ENCODE peak calls at places on chromosomes 6 and 20, in five cellular contexts. H is omental fat pad, C is GM12891, G is NCI-H187 treated with DMSO at 0.1 percent for 48 hours, S is A673. B is an unnamed sample.

GRCh38 chr6:144744720-144745119 is 459.6 kb downstream of the UTRN start:
- DNase-seq in H (no peak), C (no peak), G (no peak), S (no peak), B (no peak)

GRCh38 chr6:57069920-57070331 is 20.1 kb upstream of the ZNF451 start:
- DNase-seq in H (no peak), C (no peak), G (no peak), S (no peak), B (no peak)

GRCh38 chr20:24721891-24722530 is 227.1 kb upstream of the CST7 start:
- DNase-seq in H (no peak), C (no peak), G (no peak), S (no peak), B (no peak)

GRCh38 chr20:58550661-58551060 is 35.5 kb upstream of the APCDD1L start:
- DNase-seq in H (no peak), C (no peak), G (no peak), S (no peak), B (peak)

GRCh38 chr20:44683263-44684046 is 31.7 kb upstream of the CCN5 start:
- DNase-seq in H (no peak), C (peak), G (no peak), S (no peak), B (no peak)

GRCh38 chr6:116447496-116448011 is 13.6 kb upstream of the CALHM6 start:
- DNase-seq in H (no peak), C (no peak), G (no peak), S (no peak), B (peak)

GRCh38 chr20:23889775-23890187 is 10.2 kb upstream of the CST5 start:
- DNase-seq in H (no peak), C (peak), G (no peak), S (peak), B (peak)

GRCh38 chr20:11212288-11212687 is 538.5 kb upstream of the JAG1 start:
- DNase-seq in H (no peak), C (no peak), G (no peak), S (no peak), B (no peak)

GRCh38 chr6:156645106-156645505 is 132.1 kb upstream of the ARID1B start:
- DNase-seq in H (no peak), C (no peak), G (no peak), S (no peak), B (no peak)

GRCh38 chr6:47245745-47246371 is 63.8 kb downstream of the TNFRSF21 start:
- DNase-seq in H (no peak), C (no peak), G (no peak), S (peak), B (no peak)

GRCh38 chr20:22795897-22796296 is 211.5 kb upstream of the FOXA2 start:
- DNase-seq in H (no peak), C (no peak), G (no peak), S (no peak), B (peak)

GRCh38 chr6:141788096-141788495 is 344.6 kb upstream of the GJE1 start:
- DNase-seq in H (no peak), C (no peak), G (no peak), S (no peak), B (no peak)

GRCh38 chr6:105765239-105765638 is 320.9 kb upstream of the PRDM1 start:
- DNase-seq in H (no peak), C (no peak), G (no peak), S (no peak), B (no peak)

GRCh38 chr20:57671072-57671391 is 38.8 kb downstream of the PMEPA1 start:
- DNase-seq in H (no peak), C (no peak), G (no peak), S (no peak), B (no peak)

GRCh38 chr6:71480577-71480976 is 192.0 kb downstream of the OGFRL1 start:
- DNase-seq in H (no peak), C (no peak), G (no peak), S (no peak), B (no peak)

GRCh38 chr6:100160913-100161312 is 166.9 kb upstream of the MCHR2 start:
- DNase-seq in H (no peak), C (no peak), G (peak), S (no peak), B (no peak)

GRCh38 chr6:51675551-51676275 is 411.7 kb downstream of the PKHD1 start:
- DNase-seq in H (no peak), C (no peak), G (no peak), S (no peak), B (no peak)

GRCh38 chr20:15613530-15613929 is 959.7 kb downstream of the KIF16B start:
- DNase-seq in H (no peak), C (no peak), G (no peak), S (no peak), B (no peak)

GRCh38 chr6:11770546-11771466 is 7.8 kb downstream of the ADTRP start:
- DNase-seq in H (peak), C (no peak), G (no peak), S (no peak), B (peak)

GRCh38 chr20:62403331-62403730 is 3.8 kb downstream of the CABLES2 start:
- DNase-seq in H (no peak), C (no peak), G (no peak), S (no peak), B (no peak)

GRCh38 chr20:699811-700338 is 24.3 kb upstream of the SCRT2 start:
- DNase-seq in H (no peak), C (no peak), G (no peak), S (no peak), B (no peak)

GRCh38 chr6:131029661-131030297 is 33.3 kb downstream of the EPB41L2 start:
- DNase-seq in H (no peak), C (no peak), G (no peak), S (peak), B (peak)

GRCh38 chr6:155130161-155130853 is 133.5 kb upstream of the CLDN20 start:
- DNase-seq in H (no peak), C (no peak), G (no peak), S (no peak), B (no peak)

GRCh38 chr6:107634147-107635057 is 144.5 kb downstream of the SOBP start:
- DNase-seq in H (no peak), C (peak), G (no peak), S (no peak), B (no peak)

GRCh38 chr6:108737594-108738546 is 110.4 kb upstream of the ARMC2 start:
- DNase-seq in H (peak), C (no peak), G (no peak), S (peak), B (peak)

GRCh38 chr6:157229219-157229607 is 94.1 kb downstream of the TMEM242 start:
- DNase-seq in H (no peak), C (no peak), G (no peak), S (no peak), B (no peak)

GRCh38 chr6:143963158-143963919 is 44.7 kb downstream of the PLAGL1 start:
- DNase-seq in H (no peak), C (no peak), G (no peak), S (no peak), B (no peak)

GRCh38 chr6:79158856-79159516 is 75.5 kb downstream of the HMGN3 start:
- DNase-seq in H (no peak), C (no peak), G (no peak), S (no peak), B (peak)

GRCh38 chr20:38172344-38172743 is 7.3 kb upstream of the TGM2 start:
- DNase-seq in H (no peak), C (no peak), G (no peak), S (no peak), B (peak)

GRCh38 chr6:15042938-15043337 is 202.9 kb upstream of the JARID2 start:
- DNase-seq in H (no peak), C (no peak), G (no peak), S (no peak), B (no peak)

GRCh38 chr20:51542033-51542893 is at the start of gene NFATC2:
- DNase-seq in H (no peak), C (peak), G (no peak), S (no peak), B (no peak)

GRCh38 chr6:147699637-147700036 is 191.1 kb downstream of the SAMD5 start:
- DNase-seq in H (no peak), C (no peak), G (no peak), S (peak), B (peak)

GRCh38 chr6:33177552-33178446 is 14.5 kb downstream of the COL11A2 start:
- DNase-seq in H (no peak), C (no peak), G (no peak), S (no peak), B (no peak)

GRCh38 chr6:100464162-100464851 is 414 bp downstream of the SIM1 start:
- DNase-seq in H (no peak), C (no peak), G (no peak), S (no peak), B (no peak)

GRCh38 chr6:39107034-39107433 is 8.0 kb downstream of the SAYSD1 start:
- DNase-seq in H (no peak), C (no peak), G (no peak), S (no peak), B (no peak)

GRCh38 chr6:84618046-84618752 is 146.2 kb downstream of the TBX18 start:
- DNase-seq in H (no peak), C (no peak), G (no peak), S (no peak), B (peak)

GRCh38 chr6:136466789-136467585 is 83.2 kb downstream of the MAP7 start:
- DNase-seq in H (no peak), C (no peak), G (no peak), S (no peak), B (no peak)